ENCODE peak calls at places on chromosomes 4 and X, in ten cellular contexts. N is substantia nigra, V is lung, U is GM23248, T is pancreas, I is HepG2, L is neuronal stem cell, F is colonic mucosa, O is SK-N-SH, E is testis. Q is an unnamed sample.
A peak's percentile ranks its signal among the peaks of the same experiment; 100 is the strongest.

GRCh38 chrX:153687121-153688039 is at the start of gene SLC6A8:
- DNase-seq in N (peak; percentile 37), V (peak; percentile 50), U (peak; percentile 77), T (peak; percentile 66), I (peak; percentile 31), L (no peak), F (peak; percentile 71), O (peak; percentile 87), E (peak; percentile 73), Q (no peak)

GRCh38 chrX:100316987-100317386 is 93.1 kb downstream of the PCDH19 start:
- DNase-seq in N (no peak), V (peak; percentile 54), U (peak; percentile 62), T (no peak), I (no peak), L (no peak), F (no peak), O (no peak), E (no peak), Q (no peak)

GRCh38 chr4:183100827-183101226 is 1.8 kb downstream of the WWC2 start:
- DNase-seq in N (no peak), V (no peak), U (no peak), T (no peak), I (peak; percentile 79), L (no peak), F (no peak), O (no peak), E (peak; percentile 40), Q (no peak)

GRCh38 chr4:99564921-99565320 is 1.1 kb upstream of the TRMT10A start:
- DNase-seq in N (no peak), V (no peak), U (no peak), T (no peak), I (no peak), L (no peak), F (no peak), O (no peak), E (no peak), Q (no peak)

GRCh38 chrX:129634541-129634940 is 20.2 kb downstream of the APLN start:
- DNase-seq in N (no peak), V (no peak), U (no peak), T (no peak), I (no peak), L (no peak), F (no peak), O (peak; percentile 55), E (no peak), Q (no peak)

GRCh38 chrX:71917621-71918341 is 7.1 kb downstream of the NHSL2 start:
- DNase-seq in N (no peak), V (no peak), U (peak; percentile 53), T (no peak), I (no peak), L (no peak), F (no peak), O (no peak), E (no peak), Q (no peak)

GRCh38 chrX:134622813-134623185 is 35.5 kb downstream of the PLAC1 start:
- DNase-seq in N (no peak), V (no peak), U (peak; percentile 15), T (no peak), I (no peak), L (no peak), F (no peak), O (no peak), E (no peak), Q (no peak)

GRCh38 chrX:100745806-100746537 is 14.1 kb upstream of the SYTL4 start:
- DNase-seq in N (no peak), V (no peak), U (no peak), T (no peak), I (no peak), L (no peak), F (peak; percentile 66), O (no peak), E (peak; percentile 30), Q (no peak)

GRCh38 chrX:68710870-68711576 is 63.6 kb downstream of the STARD8 start:
- DNase-seq in N (no peak), V (no peak), U (peak; percentile 60), T (peak; percentile 48), I (peak; percentile 40), L (no peak), F (no peak), O (peak; percentile 73), E (peak; percentile 28), Q (peak; percentile 8)

GRCh38 chr4:74410741-74411140 is 34.2 kb upstream of the AREG start:
- DNase-seq in N (no peak), V (no peak), U (no peak), T (no peak), I (no peak), L (no peak), F (no peak), O (no peak), E (no peak), Q (no peak)

GRCh38 chr4:14650127-14650526 is 352.2 kb upstream of the CPEB2 start:
- DNase-seq in N (no peak), V (no peak), U (peak; percentile 7), T (no peak), I (no peak), L (no peak), F (no peak), O (no peak), E (peak; percentile 18), Q (no peak)

GRCh38 chrX:140057001-140057411 is 91.7 kb upstream of the CXorf66 start:
- DNase-seq in N (peak; percentile 13), V (peak; percentile 72), U (peak; percentile 66), T (peak; percentile 73), I (peak; percentile 51), L (peak; percentile 77), F (peak; percentile 69), O (peak; percentile 65), E (peak; percentile 86), Q (peak; percentile 33)

GRCh38 chr4:103026868-103027267 is 7.4 kb upstream of the SLC9B1 start:
- DNase-seq in N (no peak), V (no peak), U (no peak), T (no peak), I (no peak), L (no peak), F (no peak), O (no peak), E (no peak), Q (no peak)

GRCh38 chrX:25015486-25016360 is at the start of gene ARX:
- DNase-seq in N (peak; percentile 2), V (no peak), U (peak; percentile 65), T (no peak), I (peak; percentile 43), L (peak; percentile 64), F (peak; percentile 54), O (peak; percentile 90), E (peak; percentile 83), Q (peak; percentile 48)

GRCh38 chrX:123859409-123859827 is 435 bp upstream of the XIAP start:
- DNase-seq in N (no peak), V (no peak), U (no peak), T (no peak), I (no peak), L (peak; percentile 3), F (peak; percentile 79), O (peak; percentile 36), E (peak; percentile 85), Q (no peak)

GRCh38 chr4:173270312-173271027 is 63.7 kb downstream of the HMGB2 start:
- DNase-seq in N (no peak), V (no peak), U (no peak), T (no peak), I (no peak), L (no peak), F (no peak), O (peak; percentile 32), E (peak; percentile 37), Q (no peak)

DNA sequence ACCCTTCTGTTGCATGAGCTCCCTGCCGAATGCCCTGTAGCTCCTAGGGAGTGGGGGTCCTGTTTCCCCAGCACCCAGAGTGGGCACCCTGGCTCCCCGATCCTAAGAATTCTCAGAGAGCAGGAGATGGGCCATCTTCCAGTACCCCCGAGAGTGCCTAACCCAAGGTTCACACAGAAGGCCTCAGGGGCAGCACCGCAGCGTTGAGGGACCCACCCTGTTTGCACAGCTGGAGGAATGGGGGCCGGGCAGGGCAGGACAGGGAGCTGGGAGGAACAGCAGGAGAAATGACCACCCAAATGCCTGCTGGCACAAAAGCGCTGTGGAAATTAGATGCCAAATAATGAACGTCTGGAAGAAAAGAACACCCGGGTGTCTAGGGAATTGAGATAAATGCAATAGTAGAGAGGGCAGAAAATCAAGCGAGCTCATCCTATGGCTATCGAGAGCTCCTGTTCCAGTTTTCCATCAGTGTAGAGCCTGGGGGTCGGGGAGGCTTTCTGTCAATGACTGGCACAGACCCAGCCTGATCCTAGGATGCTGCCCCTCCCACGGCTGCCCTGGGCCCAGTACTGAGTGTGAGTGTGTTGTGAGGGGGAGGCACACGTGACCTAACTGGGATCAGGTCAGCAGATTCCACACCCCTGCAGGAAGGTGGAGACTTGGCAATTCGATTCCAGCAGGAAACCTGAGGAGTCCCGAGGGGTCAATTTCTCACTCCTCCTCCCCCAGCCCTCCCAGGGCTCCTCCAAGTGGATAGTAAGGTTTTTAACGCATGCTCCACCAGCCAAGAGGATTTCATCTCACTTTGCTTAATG is 25.6 kb downstream of the SEPTIN6 start:
- DNase-seq in N (no peak), V (no peak), U (no peak), T (no peak), I (no peak), L (no peak), F (no peak), O (peak; percentile 39), E (peak; percentile 81), Q (no peak)
- H3K27ac ChIP-seq in N (no peak overlapping the region), V (no peak overlapping the region), U (no peak overlapping the region), T (no peak overlapping the region), I (no peak overlapping the region), L (no peak overlapping the region), F (no peak overlapping the region), O (peak overlapping the region; percentile 18), E (peak overlapping the region; percentile 50), Q (no peak overlapping the region)

GRCh38 chr4:143363332-143363731 is 26.7 kb downstream of the GAB1 start:
- DNase-seq in N (no peak), V (no peak), U (no peak), T (no peak), I (no peak), L (no peak), F (no peak), O (no peak), E (no peak), Q (no peak)
- H3K27ac ChIP-seq in N (no peak overlapping the region), V (no peak overlapping the region), U (no peak overlapping the region), T (no peak overlapping the region), I (no peak overlapping the region), L (no peak overlapping the region), F (no peak overlapping the region), O (no peak overlapping the region), E (no peak overlapping the region), Q (no peak overlapping the region)

DNA sequence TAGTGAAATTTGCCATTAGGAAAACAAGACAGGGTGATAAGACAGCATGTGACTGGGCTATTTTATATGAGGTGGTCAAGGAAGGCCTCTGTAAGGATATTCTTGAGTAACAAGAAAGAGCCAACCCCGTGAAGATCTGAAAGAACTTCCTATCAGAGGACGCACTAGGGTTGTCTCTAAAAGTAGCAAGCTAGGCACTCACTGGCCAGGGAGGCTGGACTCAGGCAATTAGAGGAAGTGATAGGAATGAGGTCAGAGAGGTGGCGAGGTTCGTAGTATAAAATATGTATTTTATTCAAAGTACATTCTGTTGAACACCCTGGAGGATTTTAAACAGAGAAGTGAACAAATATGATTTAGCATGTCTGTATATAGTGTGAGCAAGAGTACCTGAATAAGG is 4.6 kb downstream of the BMPR1B start:
- DNase-seq in N (no peak), V (no peak), U (no peak), T (no peak), I (no peak), L (no peak), F (no peak), O (no peak), E (peak; percentile 38), Q (no peak)
- H3K27ac ChIP-seq in N (no peak overlapping the region), V (no peak overlapping the region), U (no peak overlapping the region), T (no peak overlapping the region), I (no peak overlapping the region), L (no peak overlapping the region), F (no peak overlapping the region), O (peak overlapping the region; percentile 74), E (no peak overlapping the region), Q (no peak overlapping the region)

GRCh38 chr4:42656736-42656985 is 244 bp downstream of the ATP8A1 start:
- DNase-seq in N (no peak), V (no peak), U (no peak), T (no peak), I (no peak), L (no peak), F (no peak), O (no peak), E (no peak), Q (no peak)
- H3K27ac ChIP-seq in N (peak overlapping the region; percentile 93), V (peak overlapping the region; percentile 93), U (no peak overlapping the region), T (peak overlapping the region; percentile 42), I (peak overlapping the region; percentile 49), L (no peak overlapping the region), F (peak overlapping the region; percentile 88), O (peak overlapping the region; percentile 79), E (peak overlapping the region; percentile 91), Q (no peak overlapping the region)